ENCODE peak calls at places on chromosomes 5 and 9, in nine cellular contexts. D is AG09319, L is transverse colon, R is ELR, N is sciatic nerve, A is WTC11, P is NCI-H1417, X is cardiac fibroblast, C is activated B cell treated with CpG ODN at 0.5 μM for 24 hours. Y is an unnamed sample.

GRCh38 chr9:76127637-76128036 is 237.2 kb downstream of the PCSK5 start:
- DNase-seq in A (no peak), D (no peak), P (no peak), N (no peak), L (no peak), R (no peak), X (no peak), C (no peak), Y (no peak)

GRCh38 chr9:98877211-98877730 is 66.4 kb upstream of the COL15A1 start:
- DNase-seq in C (no peak), A (no peak), D (no peak), P (no peak), N (no peak), X (no peak), R (no peak), L (no peak), Y (no peak)

GRCh38 chr5:111670826-111671492 is 86.0 kb downstream of the NREP start:
- DNase-seq in N (no peak), L (no peak), A (no peak), X (no peak), R (peak; percentile 40), D (no peak), P (no peak), C (no peak), Y (peak; percentile 21)

GRCh38 chr9:109319631-109320233 is 1.1 kb downstream of the EPB41L4B start:
- DNase-seq in D (no peak), C (no peak), L (peak; percentile 28), N (no peak), P (no peak), X (no peak), A (no peak), R (peak; percentile 32), Y (no peak)

GRCh38 chr5:64000096-64000495 is 37.9 kb upstream of the HTR1A start:
- DNase-seq in C (no peak), L (no peak), D (no peak), R (no peak), A (no peak), N (no peak), P (no peak), X (no peak), Y (no peak)

GRCh38 chr5:135851186-135851906 is 16.9 kb downstream of the SLC25A48 start:
- DNase-seq in N (no peak), R (no peak), D (no peak), L (no peak), P (no peak), A (no peak), X (no peak), C (no peak), Y (no peak)

GRCh38 chr9:127527560-127528268 is 76.4 kb downstream of the LRSAM1 start:
- DNase-seq in A (no peak), X (no peak), R (no peak), C (no peak), L (no peak), N (no peak), P (no peak), D (no peak), Y (no peak)

GRCh38 chr5:149407331-149408251 is 28.5 kb upstream of the IL17B start:
- DNase-seq in R (no peak), L (no peak), A (no peak), P (no peak), C (no peak), N (no peak), X (peak; percentile 51), D (no peak), Y (no peak)

GRCh38 chr5:1751864-1752822 is 47.5 kb downstream of the MRPL36 start:
- DNase-seq in R (no peak), D (no peak), P (no peak), L (no peak), X (no peak), C (no peak), A (no peak), N (no peak), Y (no peak)

GRCh38 chr5:20305463-20305862 is 317.5 kb upstream of the CDH18 start:
- DNase-seq in X (no peak), D (no peak), N (no peak), L (no peak), R (no peak), A (no peak), P (no peak), C (no peak), Y (no peak)

GRCh38 chr5:34914671-34915138 is 599 bp downstream of the RAD1 start:
- DNase-seq in X (peak; percentile 26), R (peak; percentile 58), N (peak; percentile 63), P (no peak), D (no peak), C (peak; percentile 23), L (peak; percentile 34), A (peak; percentile 30), Y (peak; percentile 76)

GRCh38 chr9:106655966-106656365 is 207.0 kb upstream of the ZNF462 start:
- DNase-seq in A (no peak), R (no peak), L (no peak), D (no peak), P (no peak), X (no peak), C (no peak), N (no peak), Y (no peak)

GRCh38 chr5:31100781-31101180 is 92.7 kb upstream of the CDH6 start:
- DNase-seq in A (no peak), P (no peak), X (no peak), D (no peak), R (no peak), C (no peak), L (no peak), N (no peak), Y (no peak)

GRCh38 chr5:160289721-160290120 is 22.6 kb downstream of the CCNJL start:
- DNase-seq in D (no peak), A (peak; percentile 36), N (no peak), R (no peak), C (no peak), X (no peak), L (no peak), P (no peak), Y (no peak)

GRCh38 chr5:176770431-176770830 is 39.9 kb upstream of the UNC5A start:
- DNase-seq in N (peak; percentile 14), C (no peak), D (no peak), A (no peak), R (no peak), P (no peak), X (no peak), L (no peak), Y (no peak)

GRCh38 chr5:37926732-37927131 is 86.9 kb upstream of the GDNF start:
- DNase-seq in L (no peak), X (peak; percentile 6), D (no peak), A (no peak), N (no peak), C (no peak), R (peak; percentile 9), P (no peak), Y (no peak)

GRCh38 chr5:179530069-179530998 is 20.0 kb upstream of the RUFY1 start:
- DNase-seq in C (peak; percentile 68), A (peak; percentile 78), L (peak; percentile 72), P (no peak), N (peak; percentile 72), R (no peak), D (no peak), X (peak; percentile 42), Y (peak; percentile 53)

GRCh38 chr5:96350678-96351077 is 82.4 kb downstream of the PCSK1 start:
- DNase-seq in X (peak; percentile 52), C (no peak), L (no peak), R (no peak), D (no peak), P (no peak), A (no peak), N (no peak), Y (peak; percentile 28)

GRCh38 chr5:52328220-52328619 is 459.5 kb upstream of the ITGA1 start:
- DNase-seq in N (no peak), R (no peak), L (no peak), C (no peak), A (no peak), P (no peak), D (no peak), X (no peak), Y (no peak)

GRCh38 chr5:127785098-127785927 is 82.1 kb downstream of the CCDC192 start:
- DNase-seq in A (no peak), C (no peak), P (no peak), D (peak; percentile 32), N (no peak), L (no peak), R (peak; percentile 87), X (peak; percentile 68), Y (peak; percentile 98)

GRCh38 chr9:109436071-109436470 is 62.0 kb downstream of the PTPN3 start:
- DNase-seq in A (no peak), R (no peak), X (no peak), L (no peak), D (no peak), N (no peak), C (no peak), P (no peak), Y (no peak)

GRCh38 chr5:39716532-39716971 is 291.8 kb upstream of the DAB2 start:
- DNase-seq in L (peak; percentile 55), N (no peak), X (peak; percentile 66), D (peak; percentile 3), A (peak; percentile 53), C (no peak), R (peak; percentile 82), P (no peak), Y (peak; percentile 77)

GRCh38 chr9:123473226-123473625 is 117.2 kb downstream of the CRB2 start:
- DNase-seq in C (no peak), R (no peak), A (no peak), D (no peak), L (no peak), N (no peak), P (no peak), X (no peak), Y (no peak)

Y was measured in iris pigment epithelial cell.